ENCODE peak calls at places on chromosomes 5 and 9, in four cellular contexts. L, E, Q and X are unnamed samples.

GRCh38 chr9:37004424-37004935 is 29.6 kb downstream of the PAX5 start:
- DNase-seq in L (no peak), E (no peak), Q (no peak), X (no peak)

GRCh38 chr5:130021000-130021399 is 116.7 kb downstream of the CHSY3 start:
- DNase-seq in L (no peak), E (no peak), Q (no peak), X (no peak)

GRCh38 chr5:1050449-1051365 is 42.1 kb downstream of the NKD2 start:
- DNase-seq in L (no peak), E (no peak), Q (no peak), X (no peak)

GRCh38 chr5:55441107-55441771 is 93.5 kb downstream of the PLPP1 start:
- DNase-seq in L (no peak), E (no peak), Q (no peak), X (no peak)

GRCh38 chr5:76720988-76721569 is 5.2 kb downstream of the F2R start:
- DNase-seq in L (no peak), E (no peak), Q (no peak), X (no peak)

GRCh38 chr9:125626187-125626586 is 80.8 kb downstream of the MAPKAP1 start:
- DNase-seq in L (no peak), E (no peak), Q (peak; percentile 70), X (no peak)

GRCh38 chr5:98705841-98706240 is 67.6 kb upstream of the RGMB start:
- DNase-seq in L (no peak), E (no peak), Q (peak; percentile 17), X (no peak)

GRCh38 chr5:68243251-68243650 is 27.7 kb downstream of the PIK3R1 start:
- DNase-seq in L (no peak), E (no peak), Q (no peak), X (no peak)

GRCh38 chr9:110742741-110743371 is 74.3 kb downstream of the MUSK start:
- DNase-seq in L (peak; percentile 90), E (peak; percentile 87), Q (peak; percentile 92), X (peak; percentile 74)

GRCh38 chr5:1651971-1652872 is 128.5 kb upstream of the LPCAT1 start:
- DNase-seq in L (no peak), E (no peak), Q (no peak), X (no peak)

GRCh38 chr5:141771031-141771430 is 89.0 kb upstream of the ARAP3 start:
- DNase-seq in L (no peak), E (no peak), Q (no peak), X (no peak)

GRCh38 chr9:110198357-110198756 is 9.6 kb downstream of the C9orf152 start:
- DNase-seq in L (no peak), E (no peak), Q (no peak), X (no peak)

GRCh38 chr9:111375817-111376564 is 46.0 kb upstream of the OR2K2 start:
- DNase-seq in L (no peak), E (peak; percentile 12), Q (no peak), X (no peak)

GRCh38 chr5:44809956-44810276 is 1.2 kb downstream of the MRPS30 start:
- DNase-seq in L (no peak), E (no peak), Q (no peak), X (no peak)

GRCh38 chr5:44809215-44809955 is 638 bp downstream of the MRPS30 start:
- DNase-seq in L (peak; percentile 71), E (peak; percentile 60), Q (peak; percentile 69), X (peak; percentile 58)

DNA sequence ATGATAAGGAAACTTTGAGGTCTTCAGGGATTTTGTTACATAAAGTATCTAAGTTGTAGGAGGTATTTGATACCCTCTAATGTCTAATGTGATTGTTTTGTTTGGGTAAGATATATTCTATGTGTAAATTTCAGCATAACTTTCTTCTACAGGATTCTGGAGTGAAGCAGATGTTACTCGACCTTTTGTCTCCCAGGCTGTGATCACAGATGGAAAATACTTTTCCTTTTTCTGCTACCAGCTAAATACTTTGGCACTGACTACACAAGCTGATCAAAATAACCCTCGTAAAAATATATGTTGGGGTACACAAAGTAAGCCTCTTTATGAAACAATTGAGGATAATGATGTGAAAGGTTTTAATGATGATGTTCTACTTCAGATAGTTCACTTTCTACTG is 6.0 kb downstream of the MRPS30 start:
- DNase-seq in L (no peak), E (no peak), Q (no peak), X (no peak)
- H3K36me3 ChIP-seq in L (peaks cover 89% of the 10 kb centered on the region), E (peaks cover 75% of the 10 kb centered on the region), Q (peaks cover 38% of the 10 kb centered on the region), X (peaks cover 2% of the 10 kb centered on the region)

GRCh38 chr9:74985041-74985440 is 32.3 kb upstream of the C9orf40 start:
- DNase-seq in L (no peak), E (no peak), Q (no peak), X (no peak)
- H3K4me3 ChIP-seq in L (no peak overlapping the region), E (no peak overlapping the region), Q (no peak overlapping the region), X (no peak overlapping the region)

GRCh38 chr9:132896264-132896663 is 17.6 kb downstream of the SPACA9 start:
- DNase-seq in L (no peak), E (peak; percentile 26), Q (no peak), X (no peak)
- H3K36me3 ChIP-seq in L (peaks cover 40% of the 10 kb centered on the region), E (peaks cover 53% of the 10 kb centered on the region), Q (peaks cover 38% of the 10 kb centered on the region), X (peaks cover 47% of the 10 kb centered on the region)

GRCh38 chr9:97502222-97502983 is 937 bp downstream of the TMOD1 start:
- DNase-seq in L (no peak), E (no peak), Q (no peak), X (no peak)

GRCh38 chr9:97501972-97502221 is 431 bp downstream of the TMOD1 start:
- DNase-seq in L (no peak), E (no peak), Q (no peak), X (no peak)

GRCh38 chr9:97501177-97501971 is at the start of gene TMOD1:
- DNase-seq in L (peak; percentile 66), E (peak; percentile 49), Q (peak; percentile 6), X (no peak)

GRCh38 chr9:97500263-97500662 is 1.2 kb upstream of the TMOD1 start:
- DNase-seq in L (no peak), E (no peak), Q (no peak), X (no peak)

GRCh38 chr9:97500765-97501176 is 695 bp upstream of the TMOD1 start:
- DNase-seq in L (no peak), E (no peak), Q (no peak), X (no peak)
- H3K4me3 ChIP-seq in L (peak overlapping the region; percentile 30), E (peak overlapping the region; percentile 86), Q (no peak overlapping the region), X (peak overlapping the region; percentile 29)

DNA sequence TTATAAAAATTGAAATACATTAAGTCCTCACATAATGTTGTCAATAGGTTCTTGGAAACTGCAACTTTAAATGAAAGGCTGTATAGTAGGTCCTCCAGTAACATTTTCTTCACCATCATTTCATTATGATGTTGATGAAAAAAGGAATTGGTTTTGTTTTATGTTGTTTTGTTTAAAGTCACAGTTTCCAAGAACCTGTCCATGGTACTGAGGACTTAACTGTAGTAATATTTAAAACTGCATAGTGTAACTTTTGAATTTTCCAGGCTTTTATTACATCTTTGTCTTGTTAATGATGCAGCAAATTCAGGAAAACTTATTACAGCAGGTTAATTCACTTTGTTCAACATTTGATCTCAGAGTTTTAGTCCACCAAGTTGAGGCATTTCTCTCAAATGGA is 11.6 kb downstream of the SECISBP2 start:
- DNase-seq in L (no peak), E (no peak), Q (no peak), X (no peak)
- H3K36me3 ChIP-seq in L (peaks cover 47% of the 10 kb centered on the region), E (peaks cover 62% of the 10 kb centered on the region), Q (peaks cover 46% of the 10 kb centered on the region), X (peaks cover 47% of the 10 kb centered on the region)

GRCh38 chr9:128420651-128421473 is at the start of gene CERCAM:
- DNase-seq in L (peak; percentile 65), E (peak; percentile 59), Q (no peak), X (peak; percentile 19)
- H3K4me3 ChIP-seq in L (peak within 1 kb of the TSS; percentile 59), E (peak within 1 kb of the TSS; percentile 80), Q (peak within 1 kb of the TSS; percentile 73), X (peak within 1 kb of the TSS; percentile 72)

DNA sequence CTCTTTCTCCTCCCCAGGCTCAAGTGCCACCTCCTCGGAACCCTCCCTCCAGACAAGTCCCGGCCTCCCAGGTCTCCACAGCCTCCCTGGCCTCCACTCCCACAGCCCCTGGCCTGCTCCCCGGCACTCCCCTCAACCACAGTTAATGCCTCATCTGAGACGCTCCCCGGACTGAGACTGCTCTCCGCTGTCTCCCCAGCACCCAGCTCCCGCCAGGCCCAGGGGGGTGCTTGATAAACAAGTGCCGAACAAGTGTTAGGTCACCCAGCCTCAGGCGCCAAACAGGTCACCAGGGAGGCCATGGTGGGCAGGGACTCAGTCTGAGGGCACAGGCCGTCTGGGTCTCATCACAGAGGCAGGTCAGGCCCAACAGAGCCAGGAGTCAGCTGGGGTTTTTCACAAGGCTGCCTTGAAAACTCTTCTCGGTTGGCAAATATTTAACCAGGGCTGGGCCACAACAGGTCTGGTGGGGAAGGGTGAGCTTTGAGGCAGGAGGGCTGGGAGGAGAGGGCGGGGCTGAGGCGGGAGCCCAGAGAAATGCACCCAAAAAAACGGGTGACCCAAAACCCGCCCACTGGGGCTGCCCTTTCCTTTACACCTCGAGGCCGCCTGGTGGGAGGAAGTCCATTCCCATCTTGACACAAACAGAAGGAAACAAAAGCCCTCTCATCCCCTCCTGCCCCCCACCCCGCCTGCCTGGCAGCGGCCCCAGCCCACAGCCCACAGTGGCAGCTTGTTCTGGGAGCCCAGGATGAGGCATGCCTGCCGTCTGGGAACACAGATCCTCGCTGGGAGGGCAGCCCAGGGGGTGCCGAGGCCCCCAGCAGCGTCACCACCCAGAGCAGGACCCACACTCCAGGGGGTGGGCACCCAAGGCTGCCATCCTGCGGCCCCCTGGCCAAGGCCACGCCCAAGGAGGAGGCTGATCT is 66.6 kb upstream of the STXBP1 start:
- DNase-seq in L (peak; percentile 89), E (peak; percentile 79), Q (peak; percentile 79), X (no peak)
- H3K36me3 ChIP-seq in L (peaks cover 35% of the 10 kb centered on the region), E (no peaks in the 10 kb centered on the region), Q (peaks cover 8% of the 10 kb centered on the region), X (peaks cover 27% of the 10 kb centered on the region)